ENCODE peak calls at places on chromosomes 13 and 19, in nine cellular contexts. K, L, Y, E, M, R, T, B and A are unnamed samples.
A peak's percentile ranks its signal among the peaks of the same experiment; 100 is the strongest.

GRCh38 chr13:33249066-33249465 is 36.5 kb downstream of the STARD13 start:
- DNase-seq in K (peak; percentile 81), L (no peak), Y (no peak), E (no peak), M (no peak), R (no peak), T (no peak), B (no peak), A (no peak)

GRCh38 chr19:40933025-40933424 is 51.0 kb upstream of the CYP2A7 start:
- DNase-seq in K (no peak), L (no peak), Y (no peak), E (no peak), M (no peak), R (peak; percentile 41), T (no peak), B (no peak), A (no peak)

GRCh38 chr19:41919948-41920712 is 8.1 kb downstream of the ERFL start:
- DNase-seq in K (no peak), L (no peak), Y (no peak), E (no peak), M (no peak), R (no peak), T (no peak), B (no peak), A (no peak)

GRCh38 chr13:45781553-45782326 is 69.8 kb downstream of the SIAH3 start:
- DNase-seq in K (no peak), L (peak; percentile 73), Y (peak; percentile 50), E (peak; percentile 52), M (peak; percentile 79), R (no peak), T (peak; percentile 69), B (peak; percentile 12), A (no peak)

GRCh38 chr19:47110521-47111080 is 3.0 kb downstream of the ZC3H4 start:
- DNase-seq in K (no peak), L (peak; percentile 50), Y (no peak), E (no peak), M (no peak), R (no peak), T (no peak), B (no peak), A (no peak)

GRCh38 chr13:51643882-51644281 is 59.6 kb downstream of the WDFY2 start:
- DNase-seq in K (peak; percentile 95), L (no peak), Y (no peak), E (no peak), M (no peak), R (peak; percentile 11), T (no peak), B (no peak), A (peak; percentile 12)

GRCh38 chr13:61466280-61466679 is 50.6 kb upstream of the PCDH20 start:
- DNase-seq in K (no peak), L (no peak), Y (no peak), E (no peak), M (no peak), R (no peak), T (no peak), B (no peak), A (no peak)

GRCh38 chr13:31790992-31791391 is 51.7 kb downstream of the RXFP2 start:
- DNase-seq in K (peak; percentile 17), L (no peak), Y (no peak), E (no peak), M (no peak), R (no peak), T (no peak), B (no peak), A (no peak)

GRCh38 chr13:43140985-43141384 is 117.6 kb downstream of the DNAJC15 start:
- DNase-seq in K (no peak), L (no peak), Y (no peak), E (no peak), M (no peak), R (no peak), T (no peak), B (no peak), A (no peak)

GRCh38 chr19:38665950-38666661 is 18.7 kb downstream of the ACTN4 start:
- DNase-seq in K (peak; percentile 51), L (peak; percentile 43), Y (peak; percentile 69), E (peak; percentile 54), M (no peak), R (no peak), T (peak; percentile 77), B (peak; percentile 58), A (no peak)
- TF ChIP-seq POLR2A in K (peak; percentile 11), L (peak; percentile 66), Y (peak; percentile 14), E (peak; percentile 17), M (no peak), R (no peak), T (no peak), B (no peak), A (no peak)

GRCh38 chr19:18203863-18204393 is at the start of gene RAB3A:
- DNase-seq in K (peak; percentile 100), L (peak; percentile 100), Y (peak; percentile 100), E (peak; percentile 100), M (peak; percentile 100), R (peak; percentile 92), T (peak; percentile 100), B (peak; percentile 100), A (peak; percentile 95)
- TF ChIP-seq POLR2A in K (peak; percentile 70), L (peak; percentile 69), Y (peak; percentile 84), E (peak; percentile 42), M (no peak), R (no peak), T (peak; percentile 83), B (peak; percentile 56), A (peak; percentile 25)

DNA sequence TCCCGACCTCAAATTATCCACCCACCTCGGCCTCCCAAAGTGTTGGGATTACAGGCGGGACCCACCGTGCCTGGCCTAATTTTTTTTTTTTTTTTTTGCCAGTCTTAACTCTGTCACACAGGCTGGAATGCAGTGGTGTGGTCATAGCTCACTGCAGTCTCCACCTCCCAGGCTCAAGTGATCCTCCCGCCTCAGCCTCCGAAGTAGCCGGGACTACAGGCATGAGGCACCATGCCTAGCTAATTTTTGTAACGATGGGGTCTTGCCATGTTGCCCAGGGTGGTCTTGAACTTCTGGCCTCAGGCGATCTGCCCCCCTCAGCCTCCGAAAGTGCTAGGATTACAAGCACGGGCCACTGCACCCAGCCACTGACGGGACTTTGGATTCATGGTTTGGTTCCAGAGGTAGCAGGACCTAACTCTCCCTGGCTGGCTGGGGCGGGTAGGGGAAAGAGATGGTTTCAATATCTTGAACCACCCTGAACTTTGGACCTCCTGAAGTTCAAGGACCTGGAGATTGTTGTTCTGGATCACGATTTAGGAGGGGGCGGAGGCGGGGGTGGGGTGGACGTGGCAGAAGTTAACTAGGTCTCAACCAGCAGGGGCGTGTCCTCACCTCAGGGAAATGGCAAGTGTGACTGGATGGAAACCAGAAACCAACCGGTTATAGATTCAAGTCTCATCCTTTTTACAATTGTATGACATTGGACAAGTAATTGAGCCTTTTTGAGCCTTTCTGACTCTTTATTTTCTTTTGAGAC is 40.8 kb downstream of the IER2 start:
- DNase-seq in K (no peak), L (no peak), Y (no peak), E (peak; percentile 82), M (peak; percentile 69), R (no peak), T (no peak), B (no peak), A (no peak)
- TF ChIP-seq POLR2A in K (no peak), L (no peak), Y (no peak), E (peak; percentile 33), M (no peak), R (no peak), T (no peak), B (no peak), A (no peak)

DNA sequence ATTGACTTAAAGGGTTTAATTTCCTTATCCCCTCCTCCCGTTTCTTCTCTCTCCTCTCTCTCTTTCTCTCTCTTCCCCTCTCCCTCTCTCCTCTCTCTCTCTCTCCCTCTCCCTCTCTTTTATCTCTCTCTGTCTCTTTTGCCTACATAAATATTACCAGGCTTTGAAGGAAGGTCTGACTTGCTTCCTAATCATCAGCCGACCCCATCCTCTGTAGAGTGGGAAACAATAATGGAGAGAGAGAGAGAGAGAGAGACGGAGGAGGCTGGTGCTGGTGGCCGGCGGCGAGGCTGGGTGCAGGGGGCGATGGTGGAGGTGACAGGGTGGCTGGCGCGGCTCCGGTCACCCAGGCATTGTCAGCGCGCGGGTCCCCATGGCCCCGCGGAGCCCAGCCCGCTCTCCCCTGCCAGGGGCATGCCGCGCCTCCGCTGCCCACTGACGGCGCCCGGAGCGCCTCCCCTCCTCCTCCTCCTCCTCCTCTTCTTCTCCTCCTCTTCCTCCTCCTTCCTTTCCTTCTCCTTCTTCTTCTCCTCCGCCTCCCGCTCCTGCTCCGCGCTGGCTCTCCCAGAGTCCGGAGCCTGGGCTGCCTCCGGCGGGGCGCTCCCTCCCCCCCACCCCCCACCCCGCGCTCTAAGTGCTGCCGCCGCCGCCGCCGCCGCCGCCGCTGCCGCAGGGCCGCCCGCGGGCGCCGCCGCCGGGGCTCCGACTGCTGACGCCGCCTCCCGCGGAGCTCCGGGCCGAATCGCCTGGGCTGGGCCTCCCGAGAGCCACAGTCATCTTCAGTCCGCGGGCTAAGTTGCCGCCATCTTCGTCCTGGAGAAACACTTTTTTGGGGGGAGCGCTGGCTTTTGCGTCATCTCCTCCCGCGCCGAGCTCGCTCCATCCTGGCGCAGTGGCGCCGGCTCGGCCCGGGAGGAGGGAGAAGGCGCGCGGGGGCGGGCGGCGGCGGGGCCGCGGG is 348.4 kb downstream of the LIG4 start:
- DNase-seq in K (peak; percentile 66), L (peak; percentile 25), Y (no peak), E (no peak), M (no peak), R (no peak), T (no peak), B (peak; percentile 27), A (peak; percentile 89)
- TF ChIP-seq POLR2A in K (peak; percentile 38), L (no peak), Y (no peak), E (no peak), M (no peak), R (no peak), T (no peak), B (no peak), A (peak; percentile 43)

GRCh38 chr13:41311607-41312500 is 787 bp downstream of the NAA16 start:
- DNase-seq in K (peak; percentile 43), L (peak; percentile 77), Y (peak; percentile 57), E (peak; percentile 62), M (peak; percentile 49), R (no peak), T (peak; percentile 68), B (peak; percentile 78), A (no peak)
- TF ChIP-seq POLR2A in K (no peak), L (no peak), Y (peak; percentile 29), E (no peak), M (no peak), R (no peak), T (no peak), B (no peak), A (no peak)

GRCh38 chr19:10419200-10419645 is 1.1 kb upstream of the PDE4A start:
- DNase-seq in K (no peak), L (no peak), Y (no peak), E (no peak), M (no peak), R (no peak), T (no peak), B (no peak), A (no peak)

GRCh38 chr19:10419646-10420443 is 493 bp upstream of the PDE4A start:
- DNase-seq in K (peak; percentile 61), L (no peak), Y (no peak), E (no peak), M (no peak), R (peak; percentile 70), T (no peak), B (no peak), A (peak; percentile 94)

GRCh38 chr19:10421981-10422461 is 1.7 kb downstream of the PDE4A start:
- DNase-seq in K (no peak), L (no peak), Y (no peak), E (no peak), M (no peak), R (no peak), T (no peak), B (no peak), A (no peak)

GRCh38 chr19:10421240-10421948 is 1.1 kb downstream of the PDE4A start:
- DNase-seq in K (no peak), L (no peak), Y (no peak), E (no peak), M (no peak), R (no peak), T (no peak), B (no peak), A (no peak)

GRCh38 chr19:10420444-10421239 is at the start of gene PDE4A:
- DNase-seq in K (no peak), L (no peak), Y (no peak), E (no peak), M (no peak), R (peak; percentile 32), T (no peak), B (no peak), A (no peak)
- TF ChIP-seq POLR2A in K (no peak), L (no peak), Y (no peak), E (no peak), M (no peak), R (no peak), T (no peak), B (no peak), A (no peak)